ENCODE peak calls at places on chromosomes 16 and 17, in ten cellular contexts. One of them, this sample, is unnamed.

GRCh38 chr16:70250748-70251650 is 741 bp downstream of the EXOSC6 start:
- DNase-seq in OCI-LY7: no peak
- DNase-seq in foreskin fibroblast: peak
- DNase-seq in AG10803: peak
- DNase-seq in thoracic aorta: no peak
- DNase-seq in uterus: peak
- DNase-seq in endothelial cell: peak
- DNase-seq in AG04450: no peak
- DNase-seq in IMR-90: peak
- DNase-seq in lower leg skin: no peak
- DNase-seq in this sample: no peak

GRCh38 chr17:50953831-50954601 is 87.9 kb upstream of the TOB1 start:
- DNase-seq in OCI-LY7: no peak
- DNase-seq in foreskin fibroblast: peak
- DNase-seq in AG10803: peak
- DNase-seq in thoracic aorta: no peak
- DNase-seq in uterus: peak
- DNase-seq in endothelial cell: peak
- DNase-seq in AG04450: peak
- DNase-seq in IMR-90: peak
- DNase-seq in lower leg skin: peak
- DNase-seq in this sample: peak

GRCh38 chr17:53150101-53150698 is 672.5 kb upstream of the KIF2B start:
- DNase-seq in OCI-LY7: peak
- DNase-seq in foreskin fibroblast: no peak
- DNase-seq in AG10803: no peak
- DNase-seq in thoracic aorta: no peak
- DNase-seq in uterus: no peak
- DNase-seq in endothelial cell: no peak
- DNase-seq in AG04450: no peak
- DNase-seq in IMR-90: no peak
- DNase-seq in lower leg skin: no peak
- DNase-seq in this sample: no peak

GRCh38 chr16:12976936-12977335 is 75.5 kb downstream of the SHISA9 start:
- DNase-seq in OCI-LY7: no peak
- DNase-seq in foreskin fibroblast: peak
- DNase-seq in AG10803: no peak
- DNase-seq in thoracic aorta: no peak
- DNase-seq in uterus: no peak
- DNase-seq in endothelial cell: no peak
- DNase-seq in AG04450: no peak
- DNase-seq in IMR-90: no peak
- DNase-seq in lower leg skin: no peak
- DNase-seq in this sample: no peak

GRCh38 chr16:66416136-66416535 is 11.0 kb upstream of the BEAN1 start:
- DNase-seq in OCI-LY7: no peak
- DNase-seq in foreskin fibroblast: no peak
- DNase-seq in AG10803: peak
- DNase-seq in thoracic aorta: no peak
- DNase-seq in uterus: no peak
- DNase-seq in endothelial cell: no peak
- DNase-seq in AG04450: no peak
- DNase-seq in IMR-90: no peak
- DNase-seq in lower leg skin: no peak
- DNase-seq in this sample: no peak

GRCh38 chr16:13780841-13781553 is 139.0 kb upstream of the ERCC4 start:
- DNase-seq in OCI-LY7: no peak
- DNase-seq in foreskin fibroblast: no peak
- DNase-seq in AG10803: no peak
- DNase-seq in thoracic aorta: no peak
- DNase-seq in uterus: no peak
- DNase-seq in endothelial cell: no peak
- DNase-seq in AG04450: no peak
- DNase-seq in IMR-90: no peak
- DNase-seq in lower leg skin: no peak
- DNase-seq in this sample: no peak

GRCh38 chr17:27878776-27879562 is 14.2 kb downstream of the LYRM9 start:
- DNase-seq in OCI-LY7: no peak
- DNase-seq in foreskin fibroblast: no peak
- DNase-seq in AG10803: no peak
- DNase-seq in thoracic aorta: no peak
- DNase-seq in uterus: no peak
- DNase-seq in endothelial cell: no peak
- DNase-seq in AG04450: no peak
- DNase-seq in IMR-90: no peak
- DNase-seq in lower leg skin: no peak
- DNase-seq in this sample: peak

GRCh38 chr17:57459286-57459915 is 203.1 kb downstream of the MSI2 start:
- DNase-seq in OCI-LY7: no peak
- DNase-seq in foreskin fibroblast: no peak
- DNase-seq in AG10803: no peak
- DNase-seq in thoracic aorta: no peak
- DNase-seq in uterus: no peak
- DNase-seq in endothelial cell: no peak
- DNase-seq in AG04450: no peak
- DNase-seq in IMR-90: peak
- DNase-seq in lower leg skin: no peak
- DNase-seq in this sample: no peak

GRCh38 chr16:3215601-3216262 is 19.2 kb downstream of the ZNF200 start:
- DNase-seq in OCI-LY7: no peak
- DNase-seq in foreskin fibroblast: no peak
- DNase-seq in AG10803: no peak
- DNase-seq in thoracic aorta: no peak
- DNase-seq in uterus: no peak
- DNase-seq in endothelial cell: no peak
- DNase-seq in AG04450: no peak
- DNase-seq in IMR-90: no peak
- DNase-seq in lower leg skin: no peak
- DNase-seq in this sample: no peak

GRCh38 chr16:47657977-47658376 is 196.8 kb downstream of the PHKB start:
- DNase-seq in OCI-LY7: no peak
- DNase-seq in foreskin fibroblast: no peak
- DNase-seq in AG10803: no peak
- DNase-seq in thoracic aorta: no peak
- DNase-seq in uterus: no peak
- DNase-seq in endothelial cell: no peak
- DNase-seq in AG04450: no peak
- DNase-seq in IMR-90: no peak
- DNase-seq in lower leg skin: no peak
- DNase-seq in this sample: no peak

GRCh38 chr17:57499648-57500049 is 243.3 kb downstream of the MSI2 start:
- DNase-seq in OCI-LY7: no peak
- DNase-seq in foreskin fibroblast: no peak
- DNase-seq in AG10803: peak
- DNase-seq in thoracic aorta: no peak
- DNase-seq in uterus: no peak
- DNase-seq in endothelial cell: no peak
- DNase-seq in AG04450: no peak
- DNase-seq in IMR-90: no peak
- DNase-seq in lower leg skin: no peak
- DNase-seq in this sample: no peak

GRCh38 chr16:21599158-21599993 is at the start of gene METTL9:
- DNase-seq in OCI-LY7: peak
- DNase-seq in foreskin fibroblast: peak
- DNase-seq in AG10803: peak
- DNase-seq in thoracic aorta: peak
- DNase-seq in uterus: peak
- DNase-seq in endothelial cell: peak
- DNase-seq in AG04450: peak
- DNase-seq in IMR-90: peak
- DNase-seq in lower leg skin: peak
- DNase-seq in this sample: peak

GRCh38 chr16:21599994-21600773 is 807 bp downstream of the METTL9 start:
- DNase-seq in OCI-LY7: peak
- DNase-seq in foreskin fibroblast: peak
- DNase-seq in AG10803: no peak
- DNase-seq in thoracic aorta: no peak
- DNase-seq in uterus: no peak
- DNase-seq in endothelial cell: no peak
- DNase-seq in AG04450: no peak
- DNase-seq in IMR-90: peak
- DNase-seq in lower leg skin: no peak
- DNase-seq in this sample: no peak

GRCh38 chr16:21608647-21609328 is 9.4 kb downstream of the METTL9 start:
- DNase-seq in OCI-LY7: no peak
- DNase-seq in foreskin fibroblast: no peak
- DNase-seq in AG10803: peak
- DNase-seq in thoracic aorta: no peak
- DNase-seq in uterus: no peak
- DNase-seq in endothelial cell: no peak
- DNase-seq in AG04450: no peak
- DNase-seq in IMR-90: no peak
- DNase-seq in lower leg skin: no peak
- DNase-seq in this sample: no peak

GRCh38 chr16:21602785-21603184 is 3.4 kb downstream of the METTL9 start:
- DNase-seq in OCI-LY7: no peak
- DNase-seq in foreskin fibroblast: no peak
- DNase-seq in AG10803: no peak
- DNase-seq in thoracic aorta: no peak
- DNase-seq in uterus: no peak
- DNase-seq in endothelial cell: no peak
- DNase-seq in AG04450: no peak
- DNase-seq in IMR-90: no peak
- DNase-seq in lower leg skin: no peak
- DNase-seq in this sample: no peak

GRCh38 chr16:21603920-21604319 is 4.5 kb downstream of the METTL9 start:
- DNase-seq in OCI-LY7: no peak
- DNase-seq in foreskin fibroblast: peak
- DNase-seq in AG10803: peak
- DNase-seq in thoracic aorta: no peak
- DNase-seq in uterus: no peak
- DNase-seq in endothelial cell: no peak
- DNase-seq in AG04450: no peak
- DNase-seq in IMR-90: peak
- DNase-seq in lower leg skin: no peak
- DNase-seq in this sample: no peak
- TF ChIP-seq CTCF in OCI-LY7: no peak
- TF ChIP-seq CTCF in foreskin fibroblast: no peak
- TF ChIP-seq CTCF in AG10803: no peak
- TF ChIP-seq CTCF in thoracic aorta: no peak
- TF ChIP-seq CTCF in uterus: no peak
- TF ChIP-seq CTCF in endothelial cell: no peak
- TF ChIP-seq CTCF in AG04450: no peak
- TF ChIP-seq CTCF in IMR-90: no peak
- TF ChIP-seq CTCF in lower leg skin: no peak
- TF ChIP-seq CTCF in this sample: no peak

GRCh38 chr17:1648582-1649115 is 1.0 kb downstream of the RILP start:
- DNase-seq in OCI-LY7: peak
- DNase-seq in foreskin fibroblast: peak
- DNase-seq in AG10803: peak
- DNase-seq in thoracic aorta: peak
- DNase-seq in uterus: peak
- DNase-seq in endothelial cell: peak
- DNase-seq in AG04450: peak
- DNase-seq in IMR-90: peak
- DNase-seq in lower leg skin: peak
- DNase-seq in this sample: peak
- TF ChIP-seq CTCF in OCI-LY7: peak
- TF ChIP-seq CTCF in foreskin fibroblast: peak
- TF ChIP-seq CTCF in AG10803: peak
- TF ChIP-seq CTCF in thoracic aorta: peak
- TF ChIP-seq CTCF in uterus: peak
- TF ChIP-seq CTCF in endothelial cell: peak
- TF ChIP-seq CTCF in AG04450: peak
- TF ChIP-seq CTCF in IMR-90: peak
- TF ChIP-seq CTCF in lower leg skin: no peak
- TF ChIP-seq CTCF in this sample: peak

GRCh38 chr17:37191219-37191618 is 184.6 kb upstream of the C17orf78 start:
- DNase-seq in OCI-LY7: no peak
- DNase-seq in foreskin fibroblast: peak
- DNase-seq in AG10803: no peak
- DNase-seq in thoracic aorta: no peak
- DNase-seq in uterus: no peak
- DNase-seq in endothelial cell: no peak
- DNase-seq in AG04450: peak
- DNase-seq in IMR-90: peak
- DNase-seq in lower leg skin: no peak
- DNase-seq in this sample: no peak

GRCh38 chr17:37187262-37187661 is 188.5 kb upstream of the C17orf78 start:
- DNase-seq in OCI-LY7: no peak
- DNase-seq in foreskin fibroblast: peak
- DNase-seq in AG10803: no peak
- DNase-seq in thoracic aorta: no peak
- DNase-seq in uterus: no peak
- DNase-seq in endothelial cell: no peak
- DNase-seq in AG04450: no peak
- DNase-seq in IMR-90: peak
- DNase-seq in lower leg skin: no peak
- DNase-seq in this sample: no peak

GRCh38 chr17:37190493-37190892 is 185.3 kb upstream of the C17orf78 start:
- DNase-seq in OCI-LY7: no peak
- DNase-seq in foreskin fibroblast: no peak
- DNase-seq in AG10803: no peak
- DNase-seq in thoracic aorta: no peak
- DNase-seq in uterus: no peak
- DNase-seq in endothelial cell: no peak
- DNase-seq in AG04450: no peak
- DNase-seq in IMR-90: no peak
- DNase-seq in lower leg skin: no peak
- DNase-seq in this sample: no peak

GRCh38 chr17:37182786-37183185 is 193.0 kb upstream of the C17orf78 start:
- DNase-seq in OCI-LY7: no peak
- DNase-seq in foreskin fibroblast: peak
- DNase-seq in AG10803: peak
- DNase-seq in thoracic aorta: no peak
- DNase-seq in uterus: no peak
- DNase-seq in endothelial cell: no peak
- DNase-seq in AG04450: no peak
- DNase-seq in IMR-90: peak
- DNase-seq in lower leg skin: no peak
- DNase-seq in this sample: no peak

DNA sequence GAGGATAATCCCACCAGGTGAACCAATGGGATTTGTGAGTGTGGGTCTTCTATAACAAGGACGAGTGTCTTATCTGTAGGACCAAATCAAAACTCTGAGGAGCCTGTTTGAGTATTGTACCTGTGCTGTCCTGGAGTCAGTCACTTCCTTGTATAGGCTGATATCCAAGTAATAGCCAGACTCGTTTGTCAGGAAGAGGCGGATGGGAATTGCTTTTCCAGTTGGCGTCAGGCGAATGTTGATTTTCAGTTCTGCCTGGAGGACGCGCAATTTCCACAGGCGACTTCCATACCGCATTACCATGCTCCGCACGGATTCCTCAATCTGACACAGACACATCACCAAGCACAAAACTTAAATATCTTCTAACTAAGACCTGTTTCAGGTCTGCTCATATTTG is 187.6 kb upstream of the C17orf78 start:
- DNase-seq in OCI-LY7: no peak
- DNase-seq in foreskin fibroblast: no peak
- DNase-seq in AG10803: no peak
- DNase-seq in thoracic aorta: no peak
- DNase-seq in uterus: no peak
- DNase-seq in endothelial cell: no peak
- DNase-seq in AG04450: no peak
- DNase-seq in IMR-90: no peak
- DNase-seq in lower leg skin: no peak
- DNase-seq in this sample: no peak
- TF ChIP-seq CTCF in OCI-LY7: no peak
- TF ChIP-seq CTCF in foreskin fibroblast: no peak
- TF ChIP-seq CTCF in AG10803: no peak
- TF ChIP-seq CTCF in thoracic aorta: no peak
- TF ChIP-seq CTCF in uterus: no peak
- TF ChIP-seq CTCF in endothelial cell: no peak
- TF ChIP-seq CTCF in AG04450: no peak
- TF ChIP-seq CTCF in IMR-90: no peak
- TF ChIP-seq CTCF in lower leg skin: no peak
- TF ChIP-seq CTCF in this sample: no peak

GRCh38 chr16:88672776-88673175 is 9.9 kb upstream of the MVD start:
- DNase-seq in OCI-LY7: no peak
- DNase-seq in foreskin fibroblast: peak
- DNase-seq in AG10803: no peak
- DNase-seq in thoracic aorta: no peak
- DNase-seq in uterus: no peak
- DNase-seq in endothelial cell: peak
- DNase-seq in AG04450: no peak
- DNase-seq in IMR-90: no peak
- DNase-seq in lower leg skin: no peak
- DNase-seq in this sample: no peak
- TF ChIP-seq CTCF in OCI-LY7: peak
- TF ChIP-seq CTCF in foreskin fibroblast: peak
- TF ChIP-seq CTCF in AG10803: no peak
- TF ChIP-seq CTCF in thoracic aorta: no peak
- TF ChIP-seq CTCF in uterus: no peak
- TF ChIP-seq CTCF in endothelial cell: peak
- TF ChIP-seq CTCF in AG04450: peak
- TF ChIP-seq CTCF in IMR-90: peak
- TF ChIP-seq CTCF in lower leg skin: no peak
- TF ChIP-seq CTCF in this sample: no peak